ENCODE peak calls at places on chromosomes 5 and 9, in five cellular contexts. U is AG09309, O is body of pancreas, V is hepatocyte, W is neural progenitor cell. D is an unnamed sample.

GRCh38 chr5:115571441-115571878 is 26.9 kb upstream of the FEM1C start:
- DNase-seq in W (peak), U (no peak), O (peak), V (no peak), D (no peak)

GRCh38 chr9:110156902-110157301 is 51.1 kb downstream of the C9orf152 start:
- DNase-seq in W (no peak), U (peak), V (no peak), O (peak), D (peak)

GRCh38 chr5:91293131-91293530 is 90.0 kb downstream of the ARRDC3 start:
- DNase-seq in W (peak), V (no peak), U (no peak), O (no peak), D (no peak)

GRCh38 chr5:72812483-72812882 is 4.0 kb upstream of the TNPO1 start:
- DNase-seq in V (no peak), W (no peak), U (no peak), O (peak), D (no peak)

GRCh38 chr5:142280066-142281011 is 44.5 kb downstream of the SPRY4 start:
- DNase-seq in W (peak), V (peak), O (peak), U (no peak), D (peak)

GRCh38 chr9:107933042-107933441 is 443.5 kb upstream of the KLF4 start:
- DNase-seq in W (peak), V (no peak), O (no peak), U (no peak), D (no peak)

GRCh38 chr9:18385676-18386075 is 88.3 kb upstream of the ADAMTSL1 start:
- DNase-seq in U (peak), O (no peak), W (no peak), V (no peak), D (no peak)

GRCh38 chr9:18459958-18460584 is 13.9 kb upstream of the ADAMTSL1 start:
- DNase-seq in V (no peak), U (peak), W (no peak), O (no peak), D (no peak)

GRCh38 chr5:168076561-168076991 is 214.9 kb upstream of the WWC1 start:
- DNase-seq in U (peak), O (no peak), W (peak), V (peak), D (peak)

DNA sequence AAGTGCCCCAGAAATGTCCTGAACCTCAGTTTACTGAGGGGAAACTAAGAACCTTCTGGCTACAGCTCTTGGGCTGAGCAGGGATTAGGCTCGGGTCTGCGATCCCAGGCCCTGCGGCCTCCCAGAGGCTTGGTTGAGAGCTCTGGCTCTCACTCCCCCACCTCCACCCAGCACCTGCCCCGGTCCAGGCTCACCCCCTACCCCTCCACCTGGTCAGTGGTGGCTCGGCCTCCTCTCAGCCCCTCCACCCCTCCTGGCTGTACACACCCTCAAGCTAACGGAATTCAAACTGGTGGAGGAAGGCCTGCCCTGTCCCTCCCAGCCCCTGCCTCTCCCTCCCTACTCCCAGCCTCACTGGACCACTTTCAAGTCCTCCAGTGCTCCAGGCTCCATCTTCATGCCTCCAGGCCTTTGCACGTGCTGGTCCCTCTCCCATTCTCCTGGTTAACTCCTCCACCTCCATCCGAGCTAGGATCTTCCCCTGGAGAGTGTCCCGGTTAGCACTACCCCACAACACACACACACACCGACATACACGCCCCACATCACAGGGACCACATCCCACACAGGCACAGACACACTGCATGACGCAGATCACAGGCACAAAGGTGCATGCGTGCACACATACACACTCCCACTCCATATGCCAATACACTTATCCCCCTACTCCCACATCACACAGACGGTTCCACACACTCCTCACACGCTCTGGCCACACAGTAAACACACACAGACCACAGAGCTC is 130.9 kb downstream of the C9orf50 start:
- DNase-seq in W (no peak), U (no peak), O (no peak), V (no peak), D (no peak)
- H3K4me3 ChIP-seq in W (no peak), U (peak), O (no peak), V (peak), D (peak)

DNA sequence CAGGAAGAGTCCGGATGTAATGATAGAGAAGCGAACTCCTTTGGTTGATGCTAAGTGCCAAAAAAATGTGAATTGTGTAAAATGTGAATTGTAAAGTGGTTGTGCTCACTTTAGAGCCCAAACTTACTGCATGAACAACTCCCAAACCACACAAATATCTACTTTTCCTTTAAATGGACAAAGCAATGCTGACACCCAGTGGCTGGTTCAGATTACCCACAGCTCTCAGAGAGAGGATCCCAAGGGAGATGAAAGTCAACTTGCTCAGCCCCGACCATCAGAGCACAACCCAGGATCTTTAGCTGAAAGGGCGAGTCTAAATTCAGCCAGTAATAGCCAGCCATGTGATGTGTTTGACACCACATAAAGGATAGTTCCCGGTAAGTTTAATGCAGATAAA is 133.7 kb downstream of the NMUR2 start:
- DNase-seq in W (peak), U (no peak), V (peak), O (peak), D (peak)
- TF ChIP-seq CTCF in W (peak), U (no peak), V (peak), O (peak), D (peak)

GRCh38 chr5:117872798-117873368 is 1115.5 kb downstream of the DTWD2 start:
- DNase-seq in V (no peak), O (no peak), W (no peak), U (no peak), D (no peak)
- H3K4me3 ChIP-seq in V (no peak), O (no peak), W (no peak), U (no peak), D (no peak)

GRCh38 chr9:84238652-84239051 is 101.9 kb downstream of the SLC28A3 start:
- DNase-seq in V (no peak), O (no peak), W (no peak), U (no peak), D (no peak)
- TF ChIP-seq CTCF in V (no peak), O (no peak), W (peak), U (peak), D (peak)